ENCODE peak calls at places on chromosome 11, in seven cellular contexts. One of them, this sample, is unnamed.

GRCh38 chr11:117710211-117710610 is 86.8 kb downstream of the DSCAML1 start:
- DNase-seq in transverse colon: no peak
- DNase-seq in T-helper 1 cell: no peak
- DNase-seq in PC-3: no peak
- DNase-seq in activated T-helper 1 cell treated with anti-CD3 and anti-CD28 coated beads, Interleukin-12 subunit alpha, Interleukin-12 subunit beta, Interleukin-2, Interleukin-4 antibody, amounts not matched to agents 30 ng/mL and 10 ng/mL and 1 ng/mL, durations not matched to agents 14 hours and 24 hours and 36 hours: no peak
- DNase-seq in Karpas-422: no peak
- DNase-seq in ACHN: no peak
- DNase-seq in this sample: no peak

GRCh38 chr11:88709567-88709966 is 356.2 kb downstream of the GRM5 start:
- DNase-seq in transverse colon: no peak
- DNase-seq in T-helper 1 cell: no peak
- DNase-seq in PC-3: peak
- DNase-seq in activated T-helper 1 cell treated with anti-CD3 and anti-CD28 coated beads, Interleukin-12 subunit alpha, Interleukin-12 subunit beta, Interleukin-2, Interleukin-4 antibody, amounts not matched to agents 30 ng/mL and 10 ng/mL and 1 ng/mL, durations not matched to agents 14 hours and 24 hours and 36 hours: no peak
- DNase-seq in Karpas-422: no peak
- DNase-seq in ACHN: no peak
- DNase-seq in this sample: no peak

GRCh38 chr11:10407055-10407454 is 48.0 kb upstream of the AMPD3 start:
- DNase-seq in transverse colon: no peak
- DNase-seq in T-helper 1 cell: no peak
- DNase-seq in PC-3: peak
- DNase-seq in activated T-helper 1 cell treated with anti-CD3 and anti-CD28 coated beads, Interleukin-12 subunit alpha, Interleukin-12 subunit beta, Interleukin-2, Interleukin-4 antibody, amounts not matched to agents 30 ng/mL and 10 ng/mL and 1 ng/mL, durations not matched to agents 14 hours and 24 hours and 36 hours: no peak
- DNase-seq in Karpas-422: no peak
- DNase-seq in ACHN: no peak
- DNase-seq in this sample: peak

GRCh38 chr11:20022363-20023081 is 137.8 kb downstream of the DBX1 start:
- DNase-seq in transverse colon: no peak
- DNase-seq in T-helper 1 cell: no peak
- DNase-seq in PC-3: peak
- DNase-seq in activated T-helper 1 cell treated with anti-CD3 and anti-CD28 coated beads, Interleukin-12 subunit alpha, Interleukin-12 subunit beta, Interleukin-2, Interleukin-4 antibody, amounts not matched to agents 30 ng/mL and 10 ng/mL and 1 ng/mL, durations not matched to agents 14 hours and 24 hours and 36 hours: no peak
- DNase-seq in Karpas-422: no peak
- DNase-seq in ACHN: no peak
- DNase-seq in this sample: peak

GRCh38 chr11:85758480-85759039 is 52.4 kb downstream of the SYTL2 start:
- DNase-seq in transverse colon: no peak
- DNase-seq in T-helper 1 cell: no peak
- DNase-seq in PC-3: no peak
- DNase-seq in activated T-helper 1 cell treated with anti-CD3 and anti-CD28 coated beads, Interleukin-12 subunit alpha, Interleukin-12 subunit beta, Interleukin-2, Interleukin-4 antibody, amounts not matched to agents 30 ng/mL and 10 ng/mL and 1 ng/mL, durations not matched to agents 14 hours and 24 hours and 36 hours: no peak
- DNase-seq in Karpas-422: no peak
- DNase-seq in ACHN: no peak
- DNase-seq in this sample: no peak

GRCh38 chr11:2716376-2717095 is 16.7 kb upstream of the KCNQ1OT1 start:
- DNase-seq in transverse colon: no peak
- DNase-seq in T-helper 1 cell: no peak
- DNase-seq in PC-3: no peak
- DNase-seq in activated T-helper 1 cell treated with anti-CD3 and anti-CD28 coated beads, Interleukin-12 subunit alpha, Interleukin-12 subunit beta, Interleukin-2, Interleukin-4 antibody, amounts not matched to agents 30 ng/mL and 10 ng/mL and 1 ng/mL, durations not matched to agents 14 hours and 24 hours and 36 hours: no peak
- DNase-seq in Karpas-422: no peak
- DNase-seq in ACHN: no peak
- DNase-seq in this sample: no peak

GRCh38 chr11:4191031-4191571 is 96.5 kb downstream of the RRM1 start:
- DNase-seq in transverse colon: no peak
- DNase-seq in T-helper 1 cell: no peak
- DNase-seq in PC-3: no peak
- DNase-seq in activated T-helper 1 cell treated with anti-CD3 and anti-CD28 coated beads, Interleukin-12 subunit alpha, Interleukin-12 subunit beta, Interleukin-2, Interleukin-4 antibody, amounts not matched to agents 30 ng/mL and 10 ng/mL and 1 ng/mL, durations not matched to agents 14 hours and 24 hours and 36 hours: no peak
- DNase-seq in Karpas-422: no peak
- DNase-seq in ACHN: no peak
- DNase-seq in this sample: no peak

GRCh38 chr11:119173453-119173852 is 4.9 kb downstream of the NLRX1 start:
- DNase-seq in transverse colon: no peak
- DNase-seq in T-helper 1 cell: no peak
- DNase-seq in PC-3: no peak
- DNase-seq in activated T-helper 1 cell treated with anti-CD3 and anti-CD28 coated beads, Interleukin-12 subunit alpha, Interleukin-12 subunit beta, Interleukin-2, Interleukin-4 antibody, amounts not matched to agents 30 ng/mL and 10 ng/mL and 1 ng/mL, durations not matched to agents 14 hours and 24 hours and 36 hours: no peak
- DNase-seq in Karpas-422: no peak
- DNase-seq in ACHN: no peak
- DNase-seq in this sample: no peak

This sample was measured in renal cortical epithelial cell.